ENCODE peak calls at places on chromosomes 11 and 22, in five cellular contexts. One of them, this sample, is unnamed.

GRCh38 chr11:65047581-65048422 is 6.8 kb downstream of the SAC3D1 start:
- DNase-seq in SJSA1: no peak
- DNase-seq in fibroblast of pulmonary artery: no peak
- DNase-seq in ecto neural progenitor cell: no peak
- DNase-seq in stimulated activated CD4-positive, alpha-beta T cell treated with anti-CD3 and anti-CD28 coated beads, Interleukin-4, amount 100 ng/mL, for 4 hours: no peak
- DNase-seq in this sample: no peak

GRCh38 chr22:42949159-42949558 is 65.8 kb downstream of the PACSIN2 start:
- DNase-seq in SJSA1: no peak
- DNase-seq in fibroblast of pulmonary artery: peak; percentile 80
- DNase-seq in ecto neural progenitor cell: no peak
- DNase-seq in stimulated activated CD4-positive, alpha-beta T cell treated with anti-CD3 and anti-CD28 coated beads, Interleukin-4, amount 100 ng/mL, for 4 hours: no peak
- DNase-seq in this sample: peak; percentile 81

GRCh38 chr22:23457586-23457985 is 122.5 kb downstream of the IGLL1 start:
- DNase-seq in SJSA1: no peak
- DNase-seq in fibroblast of pulmonary artery: no peak
- DNase-seq in ecto neural progenitor cell: no peak
- DNase-seq in stimulated activated CD4-positive, alpha-beta T cell treated with anti-CD3 and anti-CD28 coated beads, Interleukin-4, amount 100 ng/mL, for 4 hours: no peak
- DNase-seq in this sample: no peak

GRCh38 chr11:88508808-88509581 is 171.5 kb upstream of the CTSC start:
- DNase-seq in SJSA1: no peak
- DNase-seq in fibroblast of pulmonary artery: peak; percentile 29
- DNase-seq in ecto neural progenitor cell: peak; percentile 57
- DNase-seq in stimulated activated CD4-positive, alpha-beta T cell treated with anti-CD3 and anti-CD28 coated beads, Interleukin-4, amount 100 ng/mL, for 4 hours: no peak
- DNase-seq in this sample: peak; percentile 75

GRCh38 chr11:27507561-27508322 is 1.2 kb upstream of the LIN7C start:
- DNase-seq in SJSA1: no peak
- DNase-seq in fibroblast of pulmonary artery: no peak
- DNase-seq in ecto neural progenitor cell: no peak
- DNase-seq in stimulated activated CD4-positive, alpha-beta T cell treated with anti-CD3 and anti-CD28 coated beads, Interleukin-4, amount 100 ng/mL, for 4 hours: no peak
- DNase-seq in this sample: no peak

GRCh38 chr11:5151713-5152153 is 2.8 kb downstream of the OR52A1 start:
- DNase-seq in SJSA1: no peak
- DNase-seq in fibroblast of pulmonary artery: no peak
- DNase-seq in ecto neural progenitor cell: no peak
- DNase-seq in stimulated activated CD4-positive, alpha-beta T cell treated with anti-CD3 and anti-CD28 coated beads, Interleukin-4, amount 100 ng/mL, for 4 hours: no peak
- DNase-seq in this sample: no peak

GRCh38 chr11:12556788-12557384 is 117.3 kb upstream of the TEAD1 start:
- DNase-seq in SJSA1: peak; percentile 89
- DNase-seq in fibroblast of pulmonary artery: peak; percentile 98
- DNase-seq in ecto neural progenitor cell: no peak
- DNase-seq in stimulated activated CD4-positive, alpha-beta T cell treated with anti-CD3 and anti-CD28 coated beads, Interleukin-4, amount 100 ng/mL, for 4 hours: no peak
- DNase-seq in this sample: peak; percentile 93

GRCh38 chr11:32435511-32435946 is at the start of gene WT1:
- DNase-seq in SJSA1: no peak
- DNase-seq in fibroblast of pulmonary artery: peak; percentile 86
- DNase-seq in ecto neural progenitor cell: peak; percentile 80
- DNase-seq in stimulated activated CD4-positive, alpha-beta T cell treated with anti-CD3 and anti-CD28 coated beads, Interleukin-4, amount 100 ng/mL, for 4 hours: no peak
- DNase-seq in this sample: peak; percentile 76

GRCh38 chr11:35148163-35148562 is 9.2 kb downstream of the CD44 start:
- DNase-seq in SJSA1: no peak
- DNase-seq in fibroblast of pulmonary artery: no peak
- DNase-seq in ecto neural progenitor cell: no peak
- DNase-seq in stimulated activated CD4-positive, alpha-beta T cell treated with anti-CD3 and anti-CD28 coated beads, Interleukin-4, amount 100 ng/mL, for 4 hours: peak; percentile 49
- DNase-seq in this sample: no peak

GRCh38 chr11:111978028-111978771 is 41.1 kb downstream of the DIXDC1 start:
- DNase-seq in SJSA1: peak; percentile 49
- DNase-seq in fibroblast of pulmonary artery: peak; percentile 83
- DNase-seq in ecto neural progenitor cell: peak; percentile 73
- DNase-seq in stimulated activated CD4-positive, alpha-beta T cell treated with anti-CD3 and anti-CD28 coated beads, Interleukin-4, amount 100 ng/mL, for 4 hours: no peak
- DNase-seq in this sample: peak; percentile 89

GRCh38 chr11:61959026-61959608 is 8.3 kb downstream of the FTH1 start:
- DNase-seq in SJSA1: peak; percentile 35
- DNase-seq in fibroblast of pulmonary artery: no peak
- DNase-seq in ecto neural progenitor cell: no peak
- DNase-seq in stimulated activated CD4-positive, alpha-beta T cell treated with anti-CD3 and anti-CD28 coated beads, Interleukin-4, amount 100 ng/mL, for 4 hours: no peak
- DNase-seq in this sample: no peak

GRCh38 chr11:88337342-88338222 is at the start of gene CTSC:
- DNase-seq in SJSA1: peak; percentile 72
- DNase-seq in fibroblast of pulmonary artery: peak; percentile 92
- DNase-seq in ecto neural progenitor cell: peak; percentile 93
- DNase-seq in stimulated activated CD4-positive, alpha-beta T cell treated with anti-CD3 and anti-CD28 coated beads, Interleukin-4, amount 100 ng/mL, for 4 hours: peak; percentile 87
- DNase-seq in this sample: peak; percentile 96

GRCh38 chr22:36395061-36395849 is 7.5 kb upstream of the MYH9 start:
- DNase-seq in SJSA1: no peak
- DNase-seq in fibroblast of pulmonary artery: no peak
- DNase-seq in ecto neural progenitor cell: no peak
- DNase-seq in stimulated activated CD4-positive, alpha-beta T cell treated with anti-CD3 and anti-CD28 coated beads, Interleukin-4, amount 100 ng/mL, for 4 hours: no peak
- DNase-seq in this sample: peak; percentile 73

GRCh38 chr22:50376064-50376747 is 33.1 kb downstream of the PPP6R2 start:
- DNase-seq in SJSA1: no peak
- DNase-seq in fibroblast of pulmonary artery: no peak
- DNase-seq in ecto neural progenitor cell: no peak
- DNase-seq in stimulated activated CD4-positive, alpha-beta T cell treated with anti-CD3 and anti-CD28 coated beads, Interleukin-4, amount 100 ng/mL, for 4 hours: no peak
- DNase-seq in this sample: no peak

GRCh38 chr11:115872418-115872817 is 368.2 kb upstream of the CADM1 start:
- DNase-seq in SJSA1: no peak
- DNase-seq in fibroblast of pulmonary artery: no peak
- DNase-seq in ecto neural progenitor cell: no peak
- DNase-seq in stimulated activated CD4-positive, alpha-beta T cell treated with anti-CD3 and anti-CD28 coated beads, Interleukin-4, amount 100 ng/mL, for 4 hours: no peak
- DNase-seq in this sample: no peak

GRCh38 chr11:86577663-86578636 is 94.5 kb downstream of the ME3 start:
- DNase-seq in SJSA1: peak; percentile 59
- DNase-seq in fibroblast of pulmonary artery: peak; percentile 95
- DNase-seq in ecto neural progenitor cell: no peak
- DNase-seq in stimulated activated CD4-positive, alpha-beta T cell treated with anti-CD3 and anti-CD28 coated beads, Interleukin-4, amount 100 ng/mL, for 4 hours: no peak
- DNase-seq in this sample: peak; percentile 44

GRCh38 chr11:46808804-46809431 is 37.2 kb downstream of the CKAP5 start:
- DNase-seq in SJSA1: no peak
- DNase-seq in fibroblast of pulmonary artery: peak; percentile 58
- DNase-seq in ecto neural progenitor cell: no peak
- DNase-seq in stimulated activated CD4-positive, alpha-beta T cell treated with anti-CD3 and anti-CD28 coated beads, Interleukin-4, amount 100 ng/mL, for 4 hours: no peak
- DNase-seq in this sample: no peak

GRCh38 chr11:77395460-77396175 is 78.3 kb downstream of the PAK1 start:
- DNase-seq in SJSA1: no peak
- DNase-seq in fibroblast of pulmonary artery: no peak
- DNase-seq in ecto neural progenitor cell: no peak
- DNase-seq in stimulated activated CD4-positive, alpha-beta T cell treated with anti-CD3 and anti-CD28 coated beads, Interleukin-4, amount 100 ng/mL, for 4 hours: no peak
- DNase-seq in this sample: no peak

GRCh38 chr11:2566223-2567025 is 121.6 kb downstream of the KCNQ1 start:
- DNase-seq in SJSA1: no peak
- DNase-seq in fibroblast of pulmonary artery: no peak
- DNase-seq in ecto neural progenitor cell: no peak
- DNase-seq in stimulated activated CD4-positive, alpha-beta T cell treated with anti-CD3 and anti-CD28 coated beads, Interleukin-4, amount 100 ng/mL, for 4 hours: no peak
- DNase-seq in this sample: no peak

GRCh38 chr11:76629133-76629852 is 41.3 kb downstream of the LRRC32 start:
- DNase-seq in SJSA1: no peak
- DNase-seq in fibroblast of pulmonary artery: peak; percentile 97
- DNase-seq in ecto neural progenitor cell: peak; percentile 28
- DNase-seq in stimulated activated CD4-positive, alpha-beta T cell treated with anti-CD3 and anti-CD28 coated beads, Interleukin-4, amount 100 ng/mL, for 4 hours: peak; percentile 40
- DNase-seq in this sample: peak; percentile 45

GRCh38 chr11:133955091-133955846 is 1.5 kb downstream of the IGSF9B start:
- DNase-seq in SJSA1: no peak
- DNase-seq in fibroblast of pulmonary artery: no peak
- DNase-seq in ecto neural progenitor cell: no peak
- DNase-seq in stimulated activated CD4-positive, alpha-beta T cell treated with anti-CD3 and anti-CD28 coated beads, Interleukin-4, amount 100 ng/mL, for 4 hours: peak; percentile 41
- DNase-seq in this sample: no peak

GRCh38 chr11:79466411-79466810 is 25.6 kb upstream of the TENM4 start:
- DNase-seq in SJSA1: no peak
- DNase-seq in fibroblast of pulmonary artery: peak; percentile 34
- DNase-seq in ecto neural progenitor cell: no peak
- DNase-seq in stimulated activated CD4-positive, alpha-beta T cell treated with anti-CD3 and anti-CD28 coated beads, Interleukin-4, amount 100 ng/mL, for 4 hours: no peak
- DNase-seq in this sample: no peak

GRCh38 chr22:29030016-29030617 is 31.5 kb downstream of the C22orf31 start:
- DNase-seq in SJSA1: no peak
- DNase-seq in fibroblast of pulmonary artery: peak; percentile 16
- DNase-seq in ecto neural progenitor cell: no peak
- DNase-seq in stimulated activated CD4-positive, alpha-beta T cell treated with anti-CD3 and anti-CD28 coated beads, Interleukin-4, amount 100 ng/mL, for 4 hours: no peak
- DNase-seq in this sample: peak; percentile 78

GRCh38 chr11:46242462-46242960 is 35.0 kb upstream of the CREB3L1 start:
- DNase-seq in SJSA1: no peak
- DNase-seq in fibroblast of pulmonary artery: no peak
- DNase-seq in ecto neural progenitor cell: no peak
- DNase-seq in stimulated activated CD4-positive, alpha-beta T cell treated with anti-CD3 and anti-CD28 coated beads, Interleukin-4, amount 100 ng/mL, for 4 hours: no peak
- DNase-seq in this sample: peak; percentile 24

GRCh38 chr11:76838422-76839068 is 22.2 kb upstream of the ACER3 start:
- DNase-seq in SJSA1: no peak
- DNase-seq in fibroblast of pulmonary artery: peak; percentile 57
- DNase-seq in ecto neural progenitor cell: peak; percentile 70
- DNase-seq in stimulated activated CD4-positive, alpha-beta T cell treated with anti-CD3 and anti-CD28 coated beads, Interleukin-4, amount 100 ng/mL, for 4 hours: no peak
- DNase-seq in this sample: peak; percentile 77

GRCh38 chr11:71327156-71328085 is 75.0 kb upstream of the SHANK2 start:
- DNase-seq in SJSA1: no peak
- DNase-seq in fibroblast of pulmonary artery: no peak
- DNase-seq in ecto neural progenitor cell: no peak
- DNase-seq in stimulated activated CD4-positive, alpha-beta T cell treated with anti-CD3 and anti-CD28 coated beads, Interleukin-4, amount 100 ng/mL, for 4 hours: no peak
- DNase-seq in this sample: peak; percentile 46

GRCh38 chr11:75850787-75851186 is 35.8 kb downstream of the UVRAG start:
- DNase-seq in SJSA1: no peak
- DNase-seq in fibroblast of pulmonary artery: no peak
- DNase-seq in ecto neural progenitor cell: no peak
- DNase-seq in stimulated activated CD4-positive, alpha-beta T cell treated with anti-CD3 and anti-CD28 coated beads, Interleukin-4, amount 100 ng/mL, for 4 hours: no peak
- DNase-seq in this sample: no peak

GRCh38 chr11:35116762-35117588 is 22.0 kb upstream of the CD44 start:
- DNase-seq in SJSA1: no peak
- DNase-seq in fibroblast of pulmonary artery: peak; percentile 53
- DNase-seq in ecto neural progenitor cell: no peak
- DNase-seq in stimulated activated CD4-positive, alpha-beta T cell treated with anti-CD3 and anti-CD28 coated beads, Interleukin-4, amount 100 ng/mL, for 4 hours: no peak
- DNase-seq in this sample: no peak

GRCh38 chr11:112315057-112315720 is 54.5 kb upstream of the PLET1 start:
- DNase-seq in SJSA1: no peak
- DNase-seq in fibroblast of pulmonary artery: no peak
- DNase-seq in ecto neural progenitor cell: no peak
- DNase-seq in stimulated activated CD4-positive, alpha-beta T cell treated with anti-CD3 and anti-CD28 coated beads, Interleukin-4, amount 100 ng/mL, for 4 hours: no peak
- DNase-seq in this sample: no peak

GRCh38 chr22:49963647-49964026 is 3.1 kb downstream of the PIM3 start:
- DNase-seq in SJSA1: no peak
- DNase-seq in fibroblast of pulmonary artery: no peak
- DNase-seq in ecto neural progenitor cell: no peak
- DNase-seq in stimulated activated CD4-positive, alpha-beta T cell treated with anti-CD3 and anti-CD28 coated beads, Interleukin-4, amount 100 ng/mL, for 4 hours: no peak
- DNase-seq in this sample: no peak

GRCh38 chr22:20405931-20406685 is 12.2 kb downstream of the ZNF74 start:
- DNase-seq in SJSA1: no peak
- DNase-seq in fibroblast of pulmonary artery: no peak
- DNase-seq in ecto neural progenitor cell: peak; percentile 32
- DNase-seq in stimulated activated CD4-positive, alpha-beta T cell treated with anti-CD3 and anti-CD28 coated beads, Interleukin-4, amount 100 ng/mL, for 4 hours: no peak
- DNase-seq in this sample: no peak

GRCh38 chr11:112516261-112516660 is 255.6 kb upstream of the PLET1 start:
- DNase-seq in SJSA1: no peak
- DNase-seq in fibroblast of pulmonary artery: no peak
- DNase-seq in ecto neural progenitor cell: no peak
- DNase-seq in stimulated activated CD4-positive, alpha-beta T cell treated with anti-CD3 and anti-CD28 coated beads, Interleukin-4, amount 100 ng/mL, for 4 hours: no peak
- DNase-seq in this sample: no peak

GRCh38 chr22:44396021-44396726 is 83.4 kb upstream of the SHISAL1 start:
- DNase-seq in SJSA1: peak; percentile 28
- DNase-seq in fibroblast of pulmonary artery: no peak
- DNase-seq in ecto neural progenitor cell: peak; percentile 38
- DNase-seq in stimulated activated CD4-positive, alpha-beta T cell treated with anti-CD3 and anti-CD28 coated beads, Interleukin-4, amount 100 ng/mL, for 4 hours: no peak
- DNase-seq in this sample: peak; percentile 46

GRCh38 chr22:20080776-20081654 is 974 bp downstream of the DGCR8 start:
- DNase-seq in SJSA1: peak; percentile 83
- DNase-seq in fibroblast of pulmonary artery: peak; percentile 56
- DNase-seq in ecto neural progenitor cell: peak; percentile 67
- DNase-seq in stimulated activated CD4-positive, alpha-beta T cell treated with anti-CD3 and anti-CD28 coated beads, Interleukin-4, amount 100 ng/mL, for 4 hours: no peak
- DNase-seq in this sample: peak; percentile 80

GRCh38 chr22:31313366-31314147 is 21.3 kb upstream of the PIK3IP1 start:
- DNase-seq in SJSA1: peak; percentile 56
- DNase-seq in fibroblast of pulmonary artery: peak; percentile 91
- DNase-seq in ecto neural progenitor cell: peak; percentile 72
- DNase-seq in stimulated activated CD4-positive, alpha-beta T cell treated with anti-CD3 and anti-CD28 coated beads, Interleukin-4, amount 100 ng/mL, for 4 hours: peak; percentile 44
- DNase-seq in this sample: peak; percentile 86

GRCh38 chr11:110896358-110896757 is 184.1 kb upstream of the ARHGAP20 start:
- DNase-seq in SJSA1: no peak
- DNase-seq in fibroblast of pulmonary artery: peak; percentile 61
- DNase-seq in ecto neural progenitor cell: no peak
- DNase-seq in stimulated activated CD4-positive, alpha-beta T cell treated with anti-CD3 and anti-CD28 coated beads, Interleukin-4, amount 100 ng/mL, for 4 hours: no peak
- DNase-seq in this sample: peak; percentile 64

This sample was measured in islet precursor cell.